ENCODE peak calls at places on chromosomes 7 and 10, in six cellular contexts. B is H1, C is prostate gland, A is astrocyte of the spinal cord, U is psoas muscle, M is fibroblast of mammary gland. I is an unnamed sample.
A peak's percentile ranks its signal among the peaks of the same experiment; 100 is the strongest.

GRCh38 chr7:136845899-136846465 is 22.5 kb upstream of the CHRM2 start:
- DNase-seq in B (no peak), C (no peak), A (peak; percentile 63), U (no peak), M (no peak), I (no peak)

GRCh38 chr7:94301024-94301588 is 93.6 kb upstream of the COL1A2 start:
- DNase-seq in B (peak; percentile 67), C (peak; percentile 5), A (peak; percentile 99), U (peak; percentile 82), M (peak; percentile 98), I (peak; percentile 99)

GRCh38 chr10:132110091-132110490 is 44.3 kb downstream of the JAKMIP3 start:
- DNase-seq in B (no peak), C (no peak), A (no peak), U (peak; percentile 53), M (no peak), I (no peak)

GRCh38 chr10:118101501-118101900 is 54.8 kb upstream of the RAB11FIP2 start:
- DNase-seq in B (no peak), C (no peak), A (peak; percentile 22), U (no peak), M (peak; percentile 1), I (no peak)

GRCh38 chr10:101011517-101012423 is 12.2 kb downstream of the LZTS2 start:
- DNase-seq in B (no peak), C (no peak), A (no peak), U (peak; percentile 33), M (no peak), I (peak; percentile 34)

GRCh38 chr10:43845121-43845520 is 196.4 kb upstream of the ZNF32 start:
- DNase-seq in B (no peak), C (no peak), A (no peak), U (no peak), M (peak; percentile 40), I (no peak)

GRCh38 chr10:6083523-6084475 is 5.0 kb upstream of the RBM17 start:
- DNase-seq in B (no peak), C (no peak), A (no peak), U (no peak), M (peak; percentile 33), I (peak; percentile 58)

GRCh38 chr7:2956526-2957368 is 86.9 kb downstream of the CARD11 start:
- DNase-seq in B (no peak), C (peak; percentile 24), A (peak; percentile 45), U (no peak), M (peak; percentile 66), I (peak; percentile 69)

GRCh38 chr10:118332948-118333710 is 9.0 kb downstream of the FAM204A start:
- DNase-seq in B (no peak), C (peak; percentile 14), A (no peak), U (no peak), M (no peak), I (peak; percentile 43)

GRCh38 chr10:86218160-86218559 is 148.4 kb downstream of the GRID1 start:
- DNase-seq in B (no peak), C (no peak), A (no peak), U (peak; percentile 35), M (no peak), I (no peak)

GRCh38 chr7:108515013-108515412 is 10.9 kb downstream of the PNPLA8 start:
- DNase-seq in B (no peak), C (no peak), A (no peak), U (no peak), M (peak; percentile 33), I (peak; percentile 15)

GRCh38 chr10:8042864-8043568 is 11.5 kb upstream of the GATA3 start:
- DNase-seq in B (no peak), C (no peak), A (no peak), U (no peak), M (no peak), I (no peak)

GRCh38 chr7:73429218-73429617 is 4.4 kb upstream of the FZD9 start:
- DNase-seq in B (no peak), C (no peak), A (peak; percentile 32), U (no peak), M (peak; percentile 37), I (no peak)

GRCh38 chr7:156493942-156494341 is 146.6 kb upstream of the RNF32 start:
- DNase-seq in B (no peak), C (no peak), A (peak; percentile 13), U (no peak), M (peak; percentile 7), I (no peak)

GRCh38 chr7:42237162-42237821 is at the start of gene GLI3:
- DNase-seq in B (no peak), C (peak; percentile 84), A (peak; percentile 94), U (peak; percentile 91), M (peak; percentile 93), I (peak; percentile 96)

GRCh38 chr10:60203993-60204618 is 185.6 kb downstream of the ANK3 start:
- DNase-seq in B (no peak), C (no peak), A (peak; percentile 41), U (no peak), M (peak; percentile 57), I (peak; percentile 67)

GRCh38 chr10:5861269-5862031 is 28.2 kb downstream of the ANKRD16 start:
- DNase-seq in B (no peak), C (no peak), A (peak; percentile 90), U (no peak), M (peak; percentile 94), I (peak; percentile 63)

GRCh38 chr10:44564801-44565200 is 179.9 kb upstream of the CXCL12 start:
- DNase-seq in B (no peak), C (no peak), A (no peak), U (no peak), M (no peak), I (no peak)

GRCh38 chr10:114458955-114459354 is 54.7 kb upstream of the AFAP1L2 start:
- DNase-seq in B (peak; percentile 39), C (no peak), A (peak; percentile 24), U (peak; percentile 55), M (peak; percentile 47), I (peak; percentile 48)

GRCh38 chr7:33726582-33726981 is 178.8 kb upstream of the BMPER start:
- DNase-seq in B (no peak), C (no peak), A (no peak), U (no peak), M (no peak), I (peak; percentile 21)

GRCh38 chr10:96676272-96677112 is 43.8 kb downstream of the PIK3AP1 start:
- DNase-seq in B (no peak), C (no peak), A (no peak), U (no peak), M (no peak), I (no peak)

DNA sequence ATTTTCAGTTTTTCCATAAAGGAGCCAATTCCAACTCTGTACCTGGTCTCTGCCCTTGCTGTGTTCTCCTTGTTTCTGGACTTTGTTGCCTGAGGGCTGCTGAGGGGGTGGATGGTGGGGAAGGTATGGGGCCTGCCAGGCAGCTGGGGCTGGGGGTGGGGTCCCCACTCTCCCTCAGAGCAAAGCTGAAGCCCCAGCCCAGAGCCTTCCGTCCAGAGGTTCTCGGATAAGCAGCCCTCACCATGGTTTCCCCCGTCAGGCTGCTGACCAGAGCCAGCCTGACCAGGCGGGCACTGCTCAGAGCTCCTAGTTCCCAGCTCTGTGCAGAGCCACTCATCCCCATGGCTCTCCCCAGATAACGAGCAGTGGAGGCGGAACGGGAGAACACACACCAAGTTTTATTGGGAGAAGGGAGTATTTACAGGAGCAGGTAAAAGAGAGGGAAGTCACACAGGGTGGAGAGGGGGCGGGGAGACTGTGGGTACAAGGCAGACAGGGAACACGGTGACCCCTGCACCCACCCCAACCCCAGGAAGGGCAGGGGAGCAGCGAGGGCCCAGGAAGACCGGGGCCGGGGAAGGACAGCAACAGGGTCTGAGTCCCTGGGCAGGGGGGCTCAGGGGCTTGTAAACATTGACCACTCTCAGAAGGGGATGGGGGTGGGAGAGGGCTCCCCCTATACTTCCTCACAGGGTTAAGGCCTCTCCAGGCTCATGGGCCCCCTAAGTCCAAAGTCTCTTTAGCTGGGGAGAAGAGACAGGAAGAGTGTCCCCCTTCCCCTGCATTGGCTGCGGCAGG is 5.8 kb downstream of the GNB2 start:
- DNase-seq in B (no peak), C (peak; percentile 74), A (no peak), U (no peak), M (no peak), I (no peak)
- TF ChIP-seq CTCF in B (no peak), C (no peak), A (no peak), U (no peak), M (no peak), I (no peak)

DNA sequence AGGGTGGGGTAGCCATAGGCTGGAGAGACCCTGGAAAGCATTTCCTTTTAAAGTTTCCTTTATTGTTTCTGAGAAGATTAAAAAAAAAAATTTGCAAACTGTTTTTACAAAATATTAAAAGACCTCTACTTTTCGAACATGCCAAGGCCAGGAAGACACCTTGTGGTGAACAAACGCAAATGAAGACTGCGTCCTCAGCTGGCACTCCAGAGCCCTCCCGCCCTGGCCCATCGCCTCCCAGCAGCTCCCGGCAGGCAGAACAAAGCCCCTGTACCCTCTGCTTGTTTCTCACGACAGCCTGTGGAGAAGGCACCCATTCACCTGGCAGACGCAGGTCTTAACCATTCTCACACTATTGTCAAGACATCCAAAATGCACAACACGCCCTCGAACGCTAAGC is 56.4 kb downstream of the ESYT2 start:
- DNase-seq in B (no peak), C (no peak), A (no peak), U (no peak), M (no peak), I (no peak)
- H3K4me3 ChIP-seq in B (no peak overlapping the region), C (no peak overlapping the region), A (no peak overlapping the region), U (no peak overlapping the region), M (no peak overlapping the region), I (no peak overlapping the region)

GRCh38 chr10:71837085-71837827 is 13.8 kb downstream of the PSAP start:
- DNase-seq in B (no peak), C (no peak), A (no peak), U (no peak), M (no peak), I (peak; percentile 18)
- TF ChIP-seq CTCF in B (peak; percentile 89), C (no peak), A (peak; percentile 58), U (peak; percentile 57), M (peak; percentile 24), I (peak; percentile 34)

GRCh38 chr10:111076191-111076681 is 593 bp upstream of the ADRA2A start:
- DNase-seq in B (peak; percentile 63), C (peak; percentile 31), A (peak; percentile 32), U (peak; percentile 74), M (peak; percentile 51), I (peak; percentile 56)

GRCh38 chr10:111076682-111077661 is at the start of gene ADRA2A:
- DNase-seq in B (peak; percentile 67), C (no peak), A (peak; percentile 43), U (no peak), M (peak; percentile 34), I (peak; percentile 52)

GRCh38 chr10:111078505-111079185 is 1.8 kb downstream of the ADRA2A start:
- DNase-seq in B (no peak), C (no peak), A (no peak), U (no peak), M (no peak), I (no peak)

GRCh38 chr10:111077715-111078504 is 1.1 kb downstream of the ADRA2A start:
- DNase-seq in B (no peak), C (no peak), A (peak; percentile 9), U (no peak), M (no peak), I (peak; percentile 7)

GRCh38 chr10:111075577-111076185 is 1.1 kb upstream of the ADRA2A start:
- DNase-seq in B (no peak), C (no peak), A (no peak), U (no peak), M (no peak), I (no peak)
- H3K4me3 ChIP-seq in B (peak overlapping the region; percentile 15), C (no peak overlapping the region), A (peak overlapping the region; percentile 40), U (peak overlapping the region; percentile 67), M (no peak overlapping the region), I (peak overlapping the region; percentile 45)